ENCODE peak calls at places on chromosomes 12 and 14, in four cellular contexts. V is effector memory CD4-positive, alpha-beta T cell; S is LoVo; C is EH. Y is an unnamed sample.
A peak's percentile ranks its signal among the peaks of the same experiment; 100 is the strongest.

GRCh38 chr14:69666698-69667211 is 55.4 kb downstream of the SUSD6 start:
- DNase-seq in C (peak; percentile 75), V (no peak), S (no peak), Y (no peak)

GRCh38 chr12:109768901-109769670 is 55.5 kb downstream of the FAM222A start:
- DNase-seq in V (no peak), C (no peak), S (no peak), Y (no peak)

GRCh38 chr14:58533417-58533816 is 104.3 kb upstream of the DACT1 start:
- DNase-seq in S (no peak), V (no peak), C (no peak), Y (no peak)

GRCh38 chr12:107775093-107775721 is 703 bp downstream of the ASCL4 start:
- DNase-seq in C (no peak), V (no peak), S (no peak), Y (no peak)

GRCh38 chr14:26404927-26405326 is 192.9 kb downstream of the NOVA1 start:
- DNase-seq in S (no peak), V (no peak), C (no peak), Y (no peak)

GRCh38 chr12:112965643-112966042 is 12.7 kb upstream of the OAS2 start:
- DNase-seq in C (no peak), V (no peak), S (no peak), Y (no peak)

GRCh38 chr12:104702565-104703139 is 245.9 kb downstream of the CHST11 start:
- DNase-seq in C (peak; percentile 89), V (no peak), S (no peak), Y (no peak)

GRCh38 chr14:72894323-72894622 is 372 bp upstream of the DPF3 start:
- DNase-seq in S (no peak), V (no peak), C (no peak), Y (no peak)

GRCh38 chr12:26989873-26990272 is 24.3 kb downstream of the TM7SF3 start:
- DNase-seq in C (no peak), S (no peak), V (no peak), Y (no peak)

GRCh38 chr12:43945983-43946382 is 110.1 kb downstream of the TMEM117 start:
- DNase-seq in S (no peak), C (no peak), V (no peak), Y (no peak)

GRCh38 chr12:52243774-52244614 is 11.0 kb downstream of the KRT7 start:
- DNase-seq in V (peak; percentile 34), S (peak; percentile 94), C (peak; percentile 95), Y (peak; percentile 8)

GRCh38 chr12:86389949-86390348 is 133.8 kb upstream of the MGAT4C start:
- DNase-seq in S (no peak), V (no peak), C (no peak), Y (no peak)

GRCh38 chr14:101761881-101762529 is 496 bp downstream of the PPP2R5C start:
- DNase-seq in V (no peak), S (peak; percentile 6), C (peak; percentile 35), Y (no peak)

GRCh38 chr14:83638725-83639124 is 1891.2 kb upstream of the FLRT2 start:
- DNase-seq in V (no peak), S (no peak), C (no peak), Y (no peak)

GRCh38 chr14:99234982-99235491 is 37.0 kb downstream of the BCL11B start:
- DNase-seq in V (peak; percentile 73), C (no peak), S (no peak), Y (no peak)

GRCh38 chr12:100721193-100721592 is 73.4 kb upstream of the ANO4 start:
- DNase-seq in C (peak; percentile 14), V (no peak), S (no peak), Y (no peak)

GRCh38 chr14:33642080-33642479 is 308.8 kb downstream of the EGLN3 start:
- DNase-seq in S (no peak), C (no peak), V (no peak), Y (no peak)

GRCh38 chr14:33184587-33184986 is 245.9 kb downstream of the NPAS3 start:
- DNase-seq in V (no peak), C (peak; percentile 5), S (no peak), Y (no peak)

GRCh38 chr14:69886843-69887242 is 7.6 kb downstream of the SMOC1 start:
- DNase-seq in C (peak; percentile 5), S (no peak), V (no peak), Y (no peak)

GRCh38 chr14:52740751-52741150 is 10.8 kb downstream of the STYX start:
- DNase-seq in C (no peak), S (no peak), V (no peak), Y (no peak)

GRCh38 chr14:45135181-45135580 is 549 bp upstream of the FANCM start:
- DNase-seq in S (no peak), C (peak; percentile 27), V (no peak), Y (no peak)

GRCh38 chr12:28909291-28909690 is 239.8 kb upstream of the FAR2 start:
- DNase-seq in V (no peak), C (peak; percentile 46), S (no peak), Y (no peak)

GRCh38 chr12:32176606-32177005 is 70.0 kb downstream of the BICD1 start:
- DNase-seq in S (no peak), C (no peak), V (no peak), Y (no peak)

GRCh38 chr14:41022932-41023331 is 583.7 kb upstream of the LRFN5 start:
- DNase-seq in S (no peak), V (no peak), C (no peak), Y (no peak)

GRCh38 chr12:51901121-51901812 is 6.0 kb upstream of the ACVRL1 start:
- DNase-seq in S (no peak), V (no peak), C (no peak), Y (no peak)

GRCh38 chr14:29868000-29868399 is 59.6 kb downstream of the PRKD1 start:
- DNase-seq in S (no peak), V (no peak), C (peak; percentile 63), Y (no peak)

Y was measured in NK-92 treated with Interleukin-12 subunit alpha and Interleukin-12 subunit beta, amount 100 ng/mL, for 24 hours.